ENCODE peak calls at places on chromosomes 11 and 22, in five cellular contexts. One of them, this sample, is unnamed.

GRCh38 chr11:45997599-45997998 is 75.1 kb downstream of the LARGE2 start:
- DNase-seq in AG09309: no peak
- DNase-seq in IMR-90: no peak
- DNase-seq in CD8-positive, alpha-beta T cell: no peak
- DNase-seq in endothelial cell of umbilical vein: no peak
- DNase-seq in this sample: no peak

GRCh38 chr22:41305646-41306045 is 4.3 kb downstream of the ZC3H7B start:
- DNase-seq in AG09309: no peak
- DNase-seq in IMR-90: peak
- DNase-seq in CD8-positive, alpha-beta T cell: no peak
- DNase-seq in endothelial cell of umbilical vein: peak
- DNase-seq in this sample: peak

GRCh38 chr11:27312110-27312509 is 50.9 kb downstream of the CCDC34 start:
- DNase-seq in AG09309: no peak
- DNase-seq in IMR-90: no peak
- DNase-seq in CD8-positive, alpha-beta T cell: no peak
- DNase-seq in endothelial cell of umbilical vein: no peak
- DNase-seq in this sample: no peak

GRCh38 chr11:42631223-42631843 is 680.5 kb upstream of the API5 start:
- DNase-seq in AG09309: no peak
- DNase-seq in IMR-90: no peak
- DNase-seq in CD8-positive, alpha-beta T cell: no peak
- DNase-seq in endothelial cell of umbilical vein: peak
- DNase-seq in this sample: peak

GRCh38 chr11:57407010-57407409 is 16.6 kb upstream of the PRG2 start:
- DNase-seq in AG09309: no peak
- DNase-seq in IMR-90: no peak
- DNase-seq in CD8-positive, alpha-beta T cell: no peak
- DNase-seq in endothelial cell of umbilical vein: no peak
- DNase-seq in this sample: no peak

GRCh38 chr11:57323503-57324153 is 1.1 kb downstream of the TNKS1BP1 start:
- DNase-seq in AG09309: no peak
- DNase-seq in IMR-90: peak
- DNase-seq in CD8-positive, alpha-beta T cell: no peak
- DNase-seq in endothelial cell of umbilical vein: peak
- DNase-seq in this sample: peak

GRCh38 chr11:118175031-118175531 is 1.4 kb downstream of the SCN2B start:
- DNase-seq in AG09309: no peak
- DNase-seq in IMR-90: peak
- DNase-seq in CD8-positive, alpha-beta T cell: no peak
- DNase-seq in endothelial cell of umbilical vein: no peak
- DNase-seq in this sample: no peak

GRCh38 chr22:27060188-27060587 is 402.8 kb downstream of the MIAT start:
- DNase-seq in AG09309: no peak
- DNase-seq in IMR-90: no peak
- DNase-seq in CD8-positive, alpha-beta T cell: no peak
- DNase-seq in endothelial cell of umbilical vein: no peak
- DNase-seq in this sample: no peak

GRCh38 chr22:42939451-42939881 is 75.5 kb downstream of the PACSIN2 start:
- DNase-seq in AG09309: no peak
- DNase-seq in IMR-90: no peak
- DNase-seq in CD8-positive, alpha-beta T cell: no peak
- DNase-seq in endothelial cell of umbilical vein: peak
- DNase-seq in this sample: no peak

GRCh38 chr11:44333271-44334218 is 23.6 kb upstream of the ALX4 start:
- DNase-seq in AG09309: no peak
- DNase-seq in IMR-90: peak
- DNase-seq in CD8-positive, alpha-beta T cell: no peak
- DNase-seq in endothelial cell of umbilical vein: no peak
- DNase-seq in this sample: no peak

GRCh38 chr11:45152740-45153595 is 6.5 kb downstream of the PRDM11 start:
- DNase-seq in AG09309: no peak
- DNase-seq in IMR-90: no peak
- DNase-seq in CD8-positive, alpha-beta T cell: no peak
- DNase-seq in endothelial cell of umbilical vein: no peak
- DNase-seq in this sample: no peak

GRCh38 chr11:68256331-68256741 is 15.4 kb downstream of the C11orf24 start:
- DNase-seq in AG09309: no peak
- DNase-seq in IMR-90: peak
- DNase-seq in CD8-positive, alpha-beta T cell: no peak
- DNase-seq in endothelial cell of umbilical vein: no peak
- DNase-seq in this sample: peak

GRCh38 chr11:114762437-114762836 is 84.1 kb downstream of the NXPE2 start:
- DNase-seq in AG09309: peak
- DNase-seq in IMR-90: peak
- DNase-seq in CD8-positive, alpha-beta T cell: no peak
- DNase-seq in endothelial cell of umbilical vein: peak
- DNase-seq in this sample: peak

GRCh38 chr11:375065-376025 is 6.0 kb downstream of the B4GALNT4 start:
- DNase-seq in AG09309: no peak
- DNase-seq in IMR-90: no peak
- DNase-seq in CD8-positive, alpha-beta T cell: no peak
- DNase-seq in endothelial cell of umbilical vein: no peak
- DNase-seq in this sample: no peak

GRCh38 chr22:29861672-29862297 is 21.2 kb upstream of the MTMR3 start:
- DNase-seq in AG09309: no peak
- DNase-seq in IMR-90: no peak
- DNase-seq in CD8-positive, alpha-beta T cell: no peak
- DNase-seq in endothelial cell of umbilical vein: no peak
- DNase-seq in this sample: no peak

GRCh38 chr22:45424241-45424731 is 10.8 kb downstream of the RIBC2 start:
- DNase-seq in AG09309: no peak
- DNase-seq in IMR-90: no peak
- DNase-seq in CD8-positive, alpha-beta T cell: no peak
- DNase-seq in endothelial cell of umbilical vein: no peak
- DNase-seq in this sample: no peak

GRCh38 chr11:105226062-105226461 is 86.5 kb upstream of the CARD18 start:
- DNase-seq in AG09309: no peak
- DNase-seq in IMR-90: peak
- DNase-seq in CD8-positive, alpha-beta T cell: no peak
- DNase-seq in endothelial cell of umbilical vein: no peak
- DNase-seq in this sample: no peak

GRCh38 chr22:25735657-25736056 is 6.3 kb upstream of the MYO18B start:
- DNase-seq in AG09309: no peak
- DNase-seq in IMR-90: no peak
- DNase-seq in CD8-positive, alpha-beta T cell: no peak
- DNase-seq in endothelial cell of umbilical vein: no peak
- DNase-seq in this sample: no peak

GRCh38 chr22:43446881-43447280 is 35.1 kb downstream of the MPPED1 start:
- DNase-seq in AG09309: no peak
- DNase-seq in IMR-90: no peak
- DNase-seq in CD8-positive, alpha-beta T cell: no peak
- DNase-seq in endothelial cell of umbilical vein: no peak
- DNase-seq in this sample: no peak

GRCh38 chr11:46120711-46121327 is 435 bp downstream of the PHF21A start:
- DNase-seq in AG09309: no peak
- DNase-seq in IMR-90: peak
- DNase-seq in CD8-positive, alpha-beta T cell: no peak
- DNase-seq in endothelial cell of umbilical vein: peak
- DNase-seq in this sample: peak

GRCh38 chr22:35367331-35367886 is 13.5 kb upstream of the HMOX1 start:
- DNase-seq in AG09309: no peak
- DNase-seq in IMR-90: no peak
- DNase-seq in CD8-positive, alpha-beta T cell: no peak
- DNase-seq in endothelial cell of umbilical vein: no peak
- DNase-seq in this sample: no peak

GRCh38 chr11:125165111-125165663 is 636 bp downstream of the PKNOX2 start:
- DNase-seq in AG09309: no peak
- DNase-seq in IMR-90: peak
- DNase-seq in CD8-positive, alpha-beta T cell: no peak
- DNase-seq in endothelial cell of umbilical vein: peak
- DNase-seq in this sample: peak

GRCh38 chr11:34331329-34331728 is 26.5 kb downstream of the ABTB2 start:
- DNase-seq in AG09309: peak
- DNase-seq in IMR-90: peak
- DNase-seq in CD8-positive, alpha-beta T cell: no peak
- DNase-seq in endothelial cell of umbilical vein: no peak
- DNase-seq in this sample: peak

GRCh38 chr11:16785520-16786128 is 47.2 kb downstream of the C11orf58 start:
- DNase-seq in AG09309: no peak
- DNase-seq in IMR-90: peak
- DNase-seq in CD8-positive, alpha-beta T cell: peak
- DNase-seq in endothelial cell of umbilical vein: peak
- DNase-seq in this sample: peak

GRCh38 chr11:84194696-84195095 is 908.5 kb upstream of the CCDC90B start:
- DNase-seq in AG09309: no peak
- DNase-seq in IMR-90: no peak
- DNase-seq in CD8-positive, alpha-beta T cell: no peak
- DNase-seq in endothelial cell of umbilical vein: no peak
- DNase-seq in this sample: no peak

GRCh38 chr11:1303973-1304372 is 5.5 kb downstream of the TOLLIP start:
- DNase-seq in AG09309: no peak
- DNase-seq in IMR-90: no peak
- DNase-seq in CD8-positive, alpha-beta T cell: no peak
- DNase-seq in endothelial cell of umbilical vein: no peak
- DNase-seq in this sample: no peak

GRCh38 chr22:43213066-43213465 is 26.1 kb upstream of the TTLL12 start:
- DNase-seq in AG09309: no peak
- DNase-seq in IMR-90: no peak
- DNase-seq in CD8-positive, alpha-beta T cell: no peak
- DNase-seq in endothelial cell of umbilical vein: no peak
- DNase-seq in this sample: no peak

GRCh38 chr22:38565441-38565840 is 4.5 kb downstream of the DMC1 start:
- DNase-seq in AG09309: no peak
- DNase-seq in IMR-90: no peak
- DNase-seq in CD8-positive, alpha-beta T cell: no peak
- DNase-seq in endothelial cell of umbilical vein: no peak
- DNase-seq in this sample: no peak
- H3K4me3 ChIP-seq in AG09309: no peak
- H3K4me3 ChIP-seq in IMR-90: no peak
- H3K4me3 ChIP-seq in CD8-positive, alpha-beta T cell: no peak
- H3K4me3 ChIP-seq in endothelial cell of umbilical vein: no peak
- H3K4me3 ChIP-seq in this sample: no peak

GRCh38 chr11:120622189-120622912 is 110.8 kb downstream of the GRIK4 start:
- DNase-seq in AG09309: no peak
- DNase-seq in IMR-90: no peak
- DNase-seq in CD8-positive, alpha-beta T cell: no peak
- DNase-seq in endothelial cell of umbilical vein: no peak
- DNase-seq in this sample: no peak
- TF ChIP-seq CTCF in AG09309: no peak
- TF ChIP-seq CTCF in IMR-90: no peak
- TF ChIP-seq CTCF in CD8-positive, alpha-beta T cell: no peak
- TF ChIP-seq CTCF in endothelial cell of umbilical vein: no peak
- TF ChIP-seq CTCF in this sample: no peak

DNA sequence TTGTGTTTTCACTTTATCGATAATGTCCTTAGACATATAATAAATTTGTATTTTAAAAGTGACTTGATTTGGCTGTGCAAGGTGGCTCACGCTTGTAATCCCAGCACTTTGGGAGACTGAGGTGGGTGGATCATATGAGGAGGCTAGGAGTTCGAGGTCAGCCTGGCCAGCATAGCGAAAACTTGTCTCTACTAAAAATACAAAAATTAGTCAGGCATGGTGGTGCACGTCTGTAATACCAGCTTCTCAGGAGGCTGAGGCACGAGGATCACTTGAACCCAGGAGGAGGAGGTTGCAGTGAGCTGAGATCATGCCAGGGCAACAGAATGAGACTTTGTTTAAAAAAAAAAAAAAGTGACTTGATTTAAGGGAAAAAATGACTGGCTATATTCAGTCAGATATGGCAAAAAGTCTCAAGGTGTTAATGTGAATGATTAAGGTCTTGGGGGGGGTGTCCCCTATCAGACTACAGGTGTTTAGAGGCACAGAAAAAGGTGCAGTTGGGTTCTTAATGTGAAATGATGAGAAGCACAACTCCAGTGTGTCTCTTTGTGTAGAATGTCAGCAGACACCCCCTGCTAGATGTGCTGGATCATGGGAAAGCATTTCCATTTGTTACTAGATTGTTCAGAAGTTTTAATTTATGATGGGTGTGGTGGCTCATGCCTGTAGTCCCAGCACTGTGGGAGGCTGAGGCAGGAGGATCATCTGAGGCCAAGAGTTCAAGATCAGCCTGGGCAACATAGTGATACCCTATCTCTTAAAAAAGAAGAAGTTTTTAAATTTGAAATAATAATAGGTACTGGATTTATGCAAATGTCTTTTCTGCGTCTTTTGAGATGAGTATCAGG is 17.0 kb downstream of the NEAT1 start:
- DNase-seq in AG09309: no peak
- DNase-seq in IMR-90: peak
- DNase-seq in CD8-positive, alpha-beta T cell: no peak
- DNase-seq in endothelial cell of umbilical vein: peak
- DNase-seq in this sample: peak
- H3K4me3 ChIP-seq in AG09309: no peak
- H3K4me3 ChIP-seq in IMR-90: no peak
- H3K4me3 ChIP-seq in CD8-positive, alpha-beta T cell: no peak
- H3K4me3 ChIP-seq in endothelial cell of umbilical vein: no peak
- H3K4me3 ChIP-seq in this sample: no peak

GRCh38 chr22:39654959-39655579 is 84.5 kb downstream of the CACNA1I start:
- DNase-seq in AG09309: no peak
- DNase-seq in IMR-90: no peak
- DNase-seq in CD8-positive, alpha-beta T cell: no peak
- DNase-seq in endothelial cell of umbilical vein: no peak
- DNase-seq in this sample: no peak
- TF ChIP-seq CTCF in AG09309: no peak
- TF ChIP-seq CTCF in IMR-90: no peak
- TF ChIP-seq CTCF in CD8-positive, alpha-beta T cell: no peak
- TF ChIP-seq CTCF in endothelial cell of umbilical vein: no peak
- TF ChIP-seq CTCF in this sample: peak

GRCh38 chr11:20020716-20021115 is 139.6 kb downstream of the DBX1 start:
- DNase-seq in AG09309: no peak
- DNase-seq in IMR-90: no peak
- DNase-seq in CD8-positive, alpha-beta T cell: no peak
- DNase-seq in endothelial cell of umbilical vein: no peak
- DNase-seq in this sample: no peak

GRCh38 chr11:20020198-20020597 is 140.1 kb downstream of the DBX1 start:
- DNase-seq in AG09309: no peak
- DNase-seq in IMR-90: no peak
- DNase-seq in CD8-positive, alpha-beta T cell: no peak
- DNase-seq in endothelial cell of umbilical vein: peak
- DNase-seq in this sample: no peak

GRCh38 chr11:20022363-20023081 is 137.8 kb downstream of the DBX1 start:
- DNase-seq in AG09309: no peak
- DNase-seq in IMR-90: peak
- DNase-seq in CD8-positive, alpha-beta T cell: no peak
- DNase-seq in endothelial cell of umbilical vein: peak
- DNase-seq in this sample: peak

GRCh38 chr11:20021771-20022362 is 138.4 kb downstream of the DBX1 start:
- DNase-seq in AG09309: no peak
- DNase-seq in IMR-90: no peak
- DNase-seq in CD8-positive, alpha-beta T cell: no peak
- DNase-seq in endothelial cell of umbilical vein: no peak
- DNase-seq in this sample: no peak

DNA sequence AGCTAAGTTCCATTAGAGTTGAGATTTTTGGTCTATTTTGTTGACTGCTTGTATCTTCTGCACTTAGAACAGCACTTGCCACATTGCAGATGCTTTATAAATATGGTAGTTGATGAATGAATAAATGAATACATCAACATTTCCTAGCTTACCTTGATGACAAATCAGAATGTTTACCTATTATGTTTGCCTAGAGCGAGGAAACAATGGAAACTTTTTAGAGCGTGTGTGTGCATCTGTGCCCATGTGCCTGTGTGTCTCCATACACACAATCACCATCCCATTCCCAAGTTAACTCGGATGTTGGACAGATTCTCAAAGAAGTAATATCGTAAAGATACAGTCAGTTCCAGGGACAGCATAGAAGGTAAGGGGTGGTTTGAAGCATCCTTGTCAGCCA is 139.1 kb downstream of the DBX1 start:
- DNase-seq in AG09309: no peak
- DNase-seq in IMR-90: no peak
- DNase-seq in CD8-positive, alpha-beta T cell: no peak
- DNase-seq in endothelial cell of umbilical vein: no peak
- DNase-seq in this sample: no peak
- H3K4me3 ChIP-seq in AG09309: no peak
- H3K4me3 ChIP-seq in IMR-90: no peak
- H3K4me3 ChIP-seq in CD8-positive, alpha-beta T cell: no peak
- H3K4me3 ChIP-seq in endothelial cell of umbilical vein: no peak
- H3K4me3 ChIP-seq in this sample: no peak

This sample was measured in astrocyte of the spinal cord.